ENCODE peak calls at places on chromosome 3, in five cellular contexts. O, X, Q, E and P are unnamed samples.

GRCh38 chr3:47778746-47779145 is 2.9 kb downstream of the SMARCC1 start:
- DNase-seq in Q (no peak), O (no peak), E (no peak), X (no peak), P (no peak)

GRCh38 chr3:130835483-130835882 is 58.4 kb upstream of the ATP2C1 start:
- DNase-seq in O (no peak), X (peak; percentile 46), E (no peak), Q (peak; percentile 7), P (no peak)

GRCh38 chr3:72487078-72487765 is 361.0 kb downstream of the SHQ1 start:
- DNase-seq in Q (peak; percentile 91), O (peak; percentile 91), E (no peak), X (peak; percentile 88), P (no peak)

GRCh38 chr3:156332304-156332703 is 211.9 kb downstream of the KCNAB1 start:
- DNase-seq in Q (no peak), O (no peak), X (peak; percentile 27), E (no peak), P (no peak)

GRCh38 chr3:60277376-60277800 is 973.9 kb downstream of the FHIT start:
- DNase-seq in O (no peak), E (no peak), Q (no peak), X (peak; percentile 1), P (no peak)

GRCh38 chr3:139302084-139302800 is 41.6 kb upstream of the MRPS22 start:
- DNase-seq in X (peak; percentile 100), E (no peak), O (peak; percentile 100), Q (peak; percentile 98), P (no peak)

GRCh38 chr3:188697127-188697526 is 474.6 kb upstream of the TPRG1 start:
- DNase-seq in O (no peak), Q (no peak), X (no peak), E (no peak), P (no peak)

GRCh38 chr3:146680602-146681001 is 75.5 kb upstream of the PLSCR5 start:
- DNase-seq in E (no peak), O (no peak), Q (no peak), X (no peak), P (no peak)

GRCh38 chr3:101725192-101725889 is 927 bp downstream of the CEP97 start:
- DNase-seq in Q (no peak), O (peak; percentile 58), E (peak; percentile 22), X (peak; percentile 45), P (no peak)

GRCh38 chr3:48194446-48195071 is 6.3 kb upstream of the CDC25A start:
- DNase-seq in Q (peak; percentile 35), X (peak; percentile 57), E (no peak), O (peak; percentile 73), P (no peak)

GRCh38 chr3:29576181-29576580 is 295.3 kb downstream of the RBMS3 start:
- DNase-seq in Q (no peak), E (no peak), O (no peak), X (no peak), P (no peak)

GRCh38 chr3:128374746-128375445 is 91.8 kb downstream of the DNAJB8 start:
- DNase-seq in O (no peak), E (no peak), X (no peak), Q (no peak), P (no peak)

GRCh38 chr3:98763814-98764691 is 913 bp downstream of the ST3GAL6 start:
- DNase-seq in X (no peak), E (no peak), O (no peak), Q (no peak), P (no peak)

GRCh38 chr3:132570011-132570410 is 27.1 kb upstream of the ACKR4 start:
- DNase-seq in E (no peak), O (no peak), Q (peak; percentile 40), X (no peak), P (no peak)

GRCh38 chr3:51422211-51422610 is 31.1 kb downstream of the RBM15B start:
- DNase-seq in E (no peak), O (no peak), X (no peak), Q (no peak), P (no peak)

GRCh38 chr3:169147246-169148008 is 516.1 kb downstream of the MECOM start:
- DNase-seq in X (peak; percentile 86), E (no peak), O (peak; percentile 83), Q (peak; percentile 40), P (no peak)

GRCh38 chr3:9688961-9689360 is 14.7 kb upstream of the CPNE9 start:
- DNase-seq in Q (no peak), E (no peak), O (no peak), X (no peak), P (no peak)

GRCh38 chr3:138493804-138494606 is 59.6 kb downstream of the ESYT3 start:
- DNase-seq in O (peak; percentile 89), X (peak; percentile 86), Q (peak; percentile 94), E (no peak), P (no peak)

GRCh38 chr3:142279965-142280590 is 54.7 kb upstream of the GK5 start:
- DNase-seq in O (peak; percentile 84), E (peak; percentile 37), Q (peak; percentile 87), X (peak; percentile 84), P (no peak)

GRCh38 chr3:54133196-54133595 is 10.8 kb downstream of the CACNA2D3 start:
- DNase-seq in Q (no peak), X (peak; percentile 7), E (no peak), O (no peak), P (no peak)

GRCh38 chr3:53129344-53129743 is 891 bp downstream of the RFT1 start:
- DNase-seq in E (no peak), X (no peak), Q (no peak), O (no peak), P (no peak)

GRCh38 chr3:72299321-72299802 is 514.4 kb upstream of the PROK2 start:
- DNase-seq in E (no peak), O (peak; percentile 45), X (peak; percentile 56), Q (no peak), P (no peak)

GRCh38 chr3:29319798-29320197 is 38.9 kb downstream of the RBMS3 start:
- DNase-seq in E (no peak), O (no peak), Q (no peak), X (no peak), P (no peak)

GRCh38 chr3:102394517-102394916 is 40.3 kb upstream of the ZPLD1 start:
- DNase-seq in X (peak; percentile 30), O (no peak), Q (no peak), E (no peak), P (no peak)